ENCODE peak calls at places on chromosomes 2 and 18, in seven cellular contexts. One of them, this sample, is unnamed.

GRCh38 chr2:172704072-172704936 is 31.3 kb upstream of the RAPGEF4 start:
- DNase-seq in NCI-H1105: no peak
- DNase-seq in Calu3: peak
- DNase-seq in nucleus accumbens: no peak
- DNase-seq in GF-D8: no peak
- DNase-seq in activated naive CD8-positive, alpha-beta T cell treated with anti-CD3 and anti-CD28 coated beads, Interleukin-2, amount 10 ng/mL, durations not matched to agents 7 days and 5 days: no peak
- DNase-seq in stimulated activated CD4-positive, alpha-beta T cell treated with anti-CD3 and anti-CD28 coated beads, Interleukin-15, amount 100 ng/mL, for 48 hours: no peak
- DNase-seq in this sample: peak

GRCh38 chr18:68472701-68473295 is 242.1 kb downstream of the TMX3 start:
- DNase-seq in NCI-H1105: no peak
- DNase-seq in stimulated activated CD4-positive, alpha-beta T cell treated with anti-CD3 and anti-CD28 coated beads, Interleukin-15, amount 100 ng/mL, for 48 hours: no peak
- DNase-seq in Calu3: no peak
- DNase-seq in nucleus accumbens: no peak
- DNase-seq in activated naive CD8-positive, alpha-beta T cell treated with anti-CD3 and anti-CD28 coated beads, Interleukin-2, amount 10 ng/mL, durations not matched to agents 7 days and 5 days: no peak
- DNase-seq in GF-D8: no peak
- DNase-seq in this sample: no peak

GRCh38 chr2:130370490-130370889 is 14.6 kb downstream of the PTPN18 start:
- DNase-seq in stimulated activated CD4-positive, alpha-beta T cell treated with anti-CD3 and anti-CD28 coated beads, Interleukin-15, amount 100 ng/mL, for 48 hours: no peak
- DNase-seq in NCI-H1105: no peak
- DNase-seq in nucleus accumbens: no peak
- DNase-seq in Calu3: no peak
- DNase-seq in GF-D8: no peak
- DNase-seq in activated naive CD8-positive, alpha-beta T cell treated with anti-CD3 and anti-CD28 coated beads, Interleukin-2, amount 10 ng/mL, durations not matched to agents 7 days and 5 days: peak
- DNase-seq in this sample: no peak

GRCh38 chr2:107728586-107728985 is 98.1 kb upstream of the RGPD4 start:
- DNase-seq in activated naive CD8-positive, alpha-beta T cell treated with anti-CD3 and anti-CD28 coated beads, Interleukin-2, amount 10 ng/mL, durations not matched to agents 7 days and 5 days: no peak
- DNase-seq in Calu3: no peak
- DNase-seq in nucleus accumbens: no peak
- DNase-seq in GF-D8: no peak
- DNase-seq in stimulated activated CD4-positive, alpha-beta T cell treated with anti-CD3 and anti-CD28 coated beads, Interleukin-15, amount 100 ng/mL, for 48 hours: no peak
- DNase-seq in NCI-H1105: no peak
- DNase-seq in this sample: no peak

GRCh38 chr18:23198217-23198845 is 63.0 kb downstream of the CABLES1 start:
- DNase-seq in GF-D8: no peak
- DNase-seq in NCI-H1105: no peak
- DNase-seq in nucleus accumbens: no peak
- DNase-seq in stimulated activated CD4-positive, alpha-beta T cell treated with anti-CD3 and anti-CD28 coated beads, Interleukin-15, amount 100 ng/mL, for 48 hours: no peak
- DNase-seq in Calu3: no peak
- DNase-seq in activated naive CD8-positive, alpha-beta T cell treated with anti-CD3 and anti-CD28 coated beads, Interleukin-2, amount 10 ng/mL, durations not matched to agents 7 days and 5 days: no peak
- DNase-seq in this sample: no peak

GRCh38 chr18:2478662-2479061 is 92.6 kb downstream of the METTL4 start:
- DNase-seq in stimulated activated CD4-positive, alpha-beta T cell treated with anti-CD3 and anti-CD28 coated beads, Interleukin-15, amount 100 ng/mL, for 48 hours: no peak
- DNase-seq in GF-D8: no peak
- DNase-seq in nucleus accumbens: no peak
- DNase-seq in NCI-H1105: no peak
- DNase-seq in activated naive CD8-positive, alpha-beta T cell treated with anti-CD3 and anti-CD28 coated beads, Interleukin-2, amount 10 ng/mL, durations not matched to agents 7 days and 5 days: no peak
- DNase-seq in Calu3: no peak
- DNase-seq in this sample: no peak

GRCh38 chr2:70639841-70640448 is 86.3 kb upstream of the TGFA start:
- DNase-seq in Calu3: no peak
- DNase-seq in activated naive CD8-positive, alpha-beta T cell treated with anti-CD3 and anti-CD28 coated beads, Interleukin-2, amount 10 ng/mL, durations not matched to agents 7 days and 5 days: no peak
- DNase-seq in GF-D8: no peak
- DNase-seq in nucleus accumbens: no peak
- DNase-seq in NCI-H1105: no peak
- DNase-seq in stimulated activated CD4-positive, alpha-beta T cell treated with anti-CD3 and anti-CD28 coated beads, Interleukin-15, amount 100 ng/mL, for 48 hours: no peak
- DNase-seq in this sample: no peak

GRCh38 chr2:10329584-10329879 is 26.8 kb downstream of the HPCAL1 start:
- DNase-seq in GF-D8: no peak
- DNase-seq in stimulated activated CD4-positive, alpha-beta T cell treated with anti-CD3 and anti-CD28 coated beads, Interleukin-15, amount 100 ng/mL, for 48 hours: no peak
- DNase-seq in NCI-H1105: no peak
- DNase-seq in nucleus accumbens: no peak
- DNase-seq in activated naive CD8-positive, alpha-beta T cell treated with anti-CD3 and anti-CD28 coated beads, Interleukin-2, amount 10 ng/mL, durations not matched to agents 7 days and 5 days: peak
- DNase-seq in Calu3: no peak
- DNase-seq in this sample: no peak

GRCh38 chr2:159904127-159904564 is 106.1 kb upstream of the CD302 start:
- DNase-seq in activated naive CD8-positive, alpha-beta T cell treated with anti-CD3 and anti-CD28 coated beads, Interleukin-2, amount 10 ng/mL, durations not matched to agents 7 days and 5 days: peak
- DNase-seq in stimulated activated CD4-positive, alpha-beta T cell treated with anti-CD3 and anti-CD28 coated beads, Interleukin-15, amount 100 ng/mL, for 48 hours: peak
- DNase-seq in Calu3: peak
- DNase-seq in nucleus accumbens: no peak
- DNase-seq in GF-D8: no peak
- DNase-seq in NCI-H1105: no peak
- DNase-seq in this sample: no peak

GRCh38 chr2:179417436-179417949 is 152.9 kb upstream of the SESTD1 start:
- DNase-seq in activated naive CD8-positive, alpha-beta T cell treated with anti-CD3 and anti-CD28 coated beads, Interleukin-2, amount 10 ng/mL, durations not matched to agents 7 days and 5 days: no peak
- DNase-seq in Calu3: no peak
- DNase-seq in stimulated activated CD4-positive, alpha-beta T cell treated with anti-CD3 and anti-CD28 coated beads, Interleukin-15, amount 100 ng/mL, for 48 hours: no peak
- DNase-seq in NCI-H1105: no peak
- DNase-seq in nucleus accumbens: no peak
- DNase-seq in GF-D8: no peak
- DNase-seq in this sample: no peak

GRCh38 chr2:161415041-161415440 is 1.1 kb upstream of the TBR1 start:
- DNase-seq in Calu3: no peak
- DNase-seq in activated naive CD8-positive, alpha-beta T cell treated with anti-CD3 and anti-CD28 coated beads, Interleukin-2, amount 10 ng/mL, durations not matched to agents 7 days and 5 days: peak
- DNase-seq in NCI-H1105: no peak
- DNase-seq in nucleus accumbens: no peak
- DNase-seq in stimulated activated CD4-positive, alpha-beta T cell treated with anti-CD3 and anti-CD28 coated beads, Interleukin-15, amount 100 ng/mL, for 48 hours: no peak
- DNase-seq in GF-D8: no peak
- DNase-seq in this sample: no peak

GRCh38 chr2:61426267-61426897 is 44.5 kb downstream of the USP34 start:
- DNase-seq in nucleus accumbens: no peak
- DNase-seq in Calu3: peak
- DNase-seq in stimulated activated CD4-positive, alpha-beta T cell treated with anti-CD3 and anti-CD28 coated beads, Interleukin-15, amount 100 ng/mL, for 48 hours: peak
- DNase-seq in GF-D8: peak
- DNase-seq in activated naive CD8-positive, alpha-beta T cell treated with anti-CD3 and anti-CD28 coated beads, Interleukin-2, amount 10 ng/mL, durations not matched to agents 7 days and 5 days: peak
- DNase-seq in NCI-H1105: no peak
- DNase-seq in this sample: peak

GRCh38 chr2:201842131-201842530 is 35.8 kb downstream of the CDK15 start:
- DNase-seq in NCI-H1105: no peak
- DNase-seq in stimulated activated CD4-positive, alpha-beta T cell treated with anti-CD3 and anti-CD28 coated beads, Interleukin-15, amount 100 ng/mL, for 48 hours: no peak
- DNase-seq in activated naive CD8-positive, alpha-beta T cell treated with anti-CD3 and anti-CD28 coated beads, Interleukin-2, amount 10 ng/mL, durations not matched to agents 7 days and 5 days: no peak
- DNase-seq in GF-D8: no peak
- DNase-seq in nucleus accumbens: no peak
- DNase-seq in Calu3: no peak
- DNase-seq in this sample: no peak

GRCh38 chr2:10080536-10081304 is 509 bp upstream of the CYS1 start:
- DNase-seq in Calu3: no peak
- DNase-seq in activated naive CD8-positive, alpha-beta T cell treated with anti-CD3 and anti-CD28 coated beads, Interleukin-2, amount 10 ng/mL, durations not matched to agents 7 days and 5 days: peak
- DNase-seq in stimulated activated CD4-positive, alpha-beta T cell treated with anti-CD3 and anti-CD28 coated beads, Interleukin-15, amount 100 ng/mL, for 48 hours: no peak
- DNase-seq in NCI-H1105: no peak
- DNase-seq in nucleus accumbens: no peak
- DNase-seq in GF-D8: no peak
- DNase-seq in this sample: no peak

GRCh38 chr18:58180738-58181353 is 136.8 kb downstream of the NEDD4L start:
- DNase-seq in stimulated activated CD4-positive, alpha-beta T cell treated with anti-CD3 and anti-CD28 coated beads, Interleukin-15, amount 100 ng/mL, for 48 hours: peak
- DNase-seq in nucleus accumbens: no peak
- DNase-seq in GF-D8: no peak
- DNase-seq in activated naive CD8-positive, alpha-beta T cell treated with anti-CD3 and anti-CD28 coated beads, Interleukin-2, amount 10 ng/mL, durations not matched to agents 7 days and 5 days: peak
- DNase-seq in Calu3: peak
- DNase-seq in NCI-H1105: peak
- DNase-seq in this sample: peak

GRCh38 chr2:127675335-127676261 is at the start of gene LIMS2:
- DNase-seq in nucleus accumbens: no peak
- DNase-seq in stimulated activated CD4-positive, alpha-beta T cell treated with anti-CD3 and anti-CD28 coated beads, Interleukin-15, amount 100 ng/mL, for 48 hours: no peak
- DNase-seq in GF-D8: no peak
- DNase-seq in activated naive CD8-positive, alpha-beta T cell treated with anti-CD3 and anti-CD28 coated beads, Interleukin-2, amount 10 ng/mL, durations not matched to agents 7 days and 5 days: no peak
- DNase-seq in NCI-H1105: no peak
- DNase-seq in Calu3: peak
- DNase-seq in this sample: no peak

GRCh38 chr18:48728204-48728833 is 189.5 kb downstream of the CTIF start:
- DNase-seq in GF-D8: no peak
- DNase-seq in NCI-H1105: no peak
- DNase-seq in nucleus accumbens: no peak
- DNase-seq in stimulated activated CD4-positive, alpha-beta T cell treated with anti-CD3 and anti-CD28 coated beads, Interleukin-15, amount 100 ng/mL, for 48 hours: no peak
- DNase-seq in activated naive CD8-positive, alpha-beta T cell treated with anti-CD3 and anti-CD28 coated beads, Interleukin-2, amount 10 ng/mL, durations not matched to agents 7 days and 5 days: no peak
- DNase-seq in Calu3: no peak
- DNase-seq in this sample: no peak

GRCh38 chr2:11691071-11691660 is 21.2 kb upstream of the NTSR2 start:
- DNase-seq in activated naive CD8-positive, alpha-beta T cell treated with anti-CD3 and anti-CD28 coated beads, Interleukin-2, amount 10 ng/mL, durations not matched to agents 7 days and 5 days: no peak
- DNase-seq in GF-D8: peak
- DNase-seq in nucleus accumbens: no peak
- DNase-seq in stimulated activated CD4-positive, alpha-beta T cell treated with anti-CD3 and anti-CD28 coated beads, Interleukin-15, amount 100 ng/mL, for 48 hours: no peak
- DNase-seq in NCI-H1105: no peak
- DNase-seq in Calu3: no peak
- DNase-seq in this sample: no peak

GRCh38 chr2:174634130-174635014 is 36.8 kb upstream of the WIPF1 start:
- DNase-seq in activated naive CD8-positive, alpha-beta T cell treated with anti-CD3 and anti-CD28 coated beads, Interleukin-2, amount 10 ng/mL, durations not matched to agents 7 days and 5 days: peak
- DNase-seq in nucleus accumbens: no peak
- DNase-seq in stimulated activated CD4-positive, alpha-beta T cell treated with anti-CD3 and anti-CD28 coated beads, Interleukin-15, amount 100 ng/mL, for 48 hours: peak
- DNase-seq in Calu3: no peak
- DNase-seq in NCI-H1105: no peak
- DNase-seq in GF-D8: peak
- DNase-seq in this sample: peak

GRCh38 chr2:133581027-133581760 is 12.9 kb upstream of the NCKAP5 start:
- DNase-seq in NCI-H1105: no peak
- DNase-seq in activated naive CD8-positive, alpha-beta T cell treated with anti-CD3 and anti-CD28 coated beads, Interleukin-2, amount 10 ng/mL, durations not matched to agents 7 days and 5 days: no peak
- DNase-seq in Calu3: no peak
- DNase-seq in GF-D8: no peak
- DNase-seq in stimulated activated CD4-positive, alpha-beta T cell treated with anti-CD3 and anti-CD28 coated beads, Interleukin-15, amount 100 ng/mL, for 48 hours: no peak
- DNase-seq in nucleus accumbens: no peak
- DNase-seq in this sample: no peak

GRCh38 chr2:75647771-75648170 is 1.2 kb downstream of the MRPL19 start:
- DNase-seq in nucleus accumbens: no peak
- DNase-seq in GF-D8: no peak
- DNase-seq in NCI-H1105: no peak
- DNase-seq in activated naive CD8-positive, alpha-beta T cell treated with anti-CD3 and anti-CD28 coated beads, Interleukin-2, amount 10 ng/mL, durations not matched to agents 7 days and 5 days: no peak
- DNase-seq in stimulated activated CD4-positive, alpha-beta T cell treated with anti-CD3 and anti-CD28 coated beads, Interleukin-15, amount 100 ng/mL, for 48 hours: no peak
- DNase-seq in Calu3: no peak
- DNase-seq in this sample: no peak

GRCh38 chr2:8146329-8147048 is 535.4 kb upstream of the ID2 start:
- DNase-seq in Calu3: no peak
- DNase-seq in NCI-H1105: peak
- DNase-seq in GF-D8: no peak
- DNase-seq in stimulated activated CD4-positive, alpha-beta T cell treated with anti-CD3 and anti-CD28 coated beads, Interleukin-15, amount 100 ng/mL, for 48 hours: no peak
- DNase-seq in activated naive CD8-positive, alpha-beta T cell treated with anti-CD3 and anti-CD28 coated beads, Interleukin-2, amount 10 ng/mL, durations not matched to agents 7 days and 5 days: no peak
- DNase-seq in nucleus accumbens: no peak
- DNase-seq in this sample: no peak

GRCh38 chr18:10514082-10514481 is 11.7 kb upstream of the NAPG start:
- DNase-seq in NCI-H1105: no peak
- DNase-seq in Calu3: no peak
- DNase-seq in GF-D8: no peak
- DNase-seq in stimulated activated CD4-positive, alpha-beta T cell treated with anti-CD3 and anti-CD28 coated beads, Interleukin-15, amount 100 ng/mL, for 48 hours: no peak
- DNase-seq in activated naive CD8-positive, alpha-beta T cell treated with anti-CD3 and anti-CD28 coated beads, Interleukin-2, amount 10 ng/mL, durations not matched to agents 7 days and 5 days: no peak
- DNase-seq in nucleus accumbens: no peak
- DNase-seq in this sample: no peak

GRCh38 chr18:62586148-62586774 is 63.4 kb downstream of the ZCCHC2 start:
- DNase-seq in NCI-H1105: peak
- DNase-seq in Calu3: peak
- DNase-seq in GF-D8: no peak
- DNase-seq in nucleus accumbens: peak
- DNase-seq in stimulated activated CD4-positive, alpha-beta T cell treated with anti-CD3 and anti-CD28 coated beads, Interleukin-15, amount 100 ng/mL, for 48 hours: peak
- DNase-seq in activated naive CD8-positive, alpha-beta T cell treated with anti-CD3 and anti-CD28 coated beads, Interleukin-2, amount 10 ng/mL, durations not matched to agents 7 days and 5 days: peak
- DNase-seq in this sample: peak

GRCh38 chr18:78742346-78742745 is 237.3 kb upstream of the SALL3 start:
- DNase-seq in GF-D8: no peak
- DNase-seq in stimulated activated CD4-positive, alpha-beta T cell treated with anti-CD3 and anti-CD28 coated beads, Interleukin-15, amount 100 ng/mL, for 48 hours: no peak
- DNase-seq in NCI-H1105: no peak
- DNase-seq in nucleus accumbens: no peak
- DNase-seq in Calu3: no peak
- DNase-seq in activated naive CD8-positive, alpha-beta T cell treated with anti-CD3 and anti-CD28 coated beads, Interleukin-2, amount 10 ng/mL, durations not matched to agents 7 days and 5 days: no peak
- DNase-seq in this sample: no peak

GRCh38 chr2:40434638-40435296 is 17.1 kb downstream of the SLC8A1 start:
- DNase-seq in nucleus accumbens: no peak
- DNase-seq in GF-D8: no peak
- DNase-seq in stimulated activated CD4-positive, alpha-beta T cell treated with anti-CD3 and anti-CD28 coated beads, Interleukin-15, amount 100 ng/mL, for 48 hours: no peak
- DNase-seq in Calu3: peak
- DNase-seq in NCI-H1105: no peak
- DNase-seq in activated naive CD8-positive, alpha-beta T cell treated with anti-CD3 and anti-CD28 coated beads, Interleukin-2, amount 10 ng/mL, durations not matched to agents 7 days and 5 days: no peak
- DNase-seq in this sample: no peak

GRCh38 chr18:12038082-12038660 is 55.5 kb upstream of the ANKRD62 start:
- DNase-seq in stimulated activated CD4-positive, alpha-beta T cell treated with anti-CD3 and anti-CD28 coated beads, Interleukin-15, amount 100 ng/mL, for 48 hours: no peak
- DNase-seq in NCI-H1105: no peak
- DNase-seq in Calu3: no peak
- DNase-seq in GF-D8: no peak
- DNase-seq in nucleus accumbens: no peak
- DNase-seq in activated naive CD8-positive, alpha-beta T cell treated with anti-CD3 and anti-CD28 coated beads, Interleukin-2, amount 10 ng/mL, durations not matched to agents 7 days and 5 days: no peak
- DNase-seq in this sample: no peak

GRCh38 chr2:233259745-233260144 is 8.3 kb downstream of the ATG16L1 start:
- DNase-seq in activated naive CD8-positive, alpha-beta T cell treated with anti-CD3 and anti-CD28 coated beads, Interleukin-2, amount 10 ng/mL, durations not matched to agents 7 days and 5 days: no peak
- DNase-seq in nucleus accumbens: no peak
- DNase-seq in NCI-H1105: no peak
- DNase-seq in stimulated activated CD4-positive, alpha-beta T cell treated with anti-CD3 and anti-CD28 coated beads, Interleukin-15, amount 100 ng/mL, for 48 hours: no peak
- DNase-seq in Calu3: no peak
- DNase-seq in GF-D8: no peak
- DNase-seq in this sample: no peak

GRCh38 chr2:241498115-241499070 is 10.0 kb downstream of the STK25 start:
- DNase-seq in activated naive CD8-positive, alpha-beta T cell treated with anti-CD3 and anti-CD28 coated beads, Interleukin-2, amount 10 ng/mL, durations not matched to agents 7 days and 5 days: no peak
- DNase-seq in Calu3: no peak
- DNase-seq in stimulated activated CD4-positive, alpha-beta T cell treated with anti-CD3 and anti-CD28 coated beads, Interleukin-15, amount 100 ng/mL, for 48 hours: no peak
- DNase-seq in NCI-H1105: no peak
- DNase-seq in GF-D8: no peak
- DNase-seq in nucleus accumbens: no peak
- DNase-seq in this sample: no peak